ENCODE peak calls at places on chromosomes 2 and 18, in five cellular contexts. K, L, O, C and F are unnamed samples. For H3K4me1, the result is how much of the 10 kb centered on the place peaks cover.

GRCh38 chr2:189104926-189105325 is 74.6 kb downstream of the COL5A2 start:
- DNase-seq in L (no peak), C (no peak), O (no peak), K (no peak), F (peak)

GRCh38 chr18:58502628-58503027 is 126.3 kb downstream of the ALPK2 start:
- DNase-seq in K (no peak), C (no peak), L (no peak), O (no peak), F (no peak)

GRCh38 chr2:120771111-120771555 is 35.5 kb downstream of the GLI2 start:
- DNase-seq in O (no peak), K (no peak), C (no peak), L (peak), F (no peak)

GRCh38 chr2:45759310-45759851 is 107.9 kb downstream of the PRKCE start:
- DNase-seq in O (no peak), L (peak), K (peak), C (no peak), F (peak)

GRCh38 chr2:220513573-220514288 is 886.3 kb downstream of the SLC4A3 start:
- DNase-seq in K (no peak), L (no peak), O (no peak), C (no peak), F (no peak)

GRCh38 chr2:86703704-86704370 is 16.3 kb upstream of the RMND5A start:
- DNase-seq in L (no peak), O (peak), K (no peak), C (peak), F (no peak)

GRCh38 chr2:129902731-129903585 is 76.5 kb upstream of the RAB6C start:
- DNase-seq in L (peak), C (no peak), O (no peak), K (no peak), F (no peak)

GRCh38 chr18:69002233-69002632 is 204.4 kb downstream of the CCDC102B start:
- DNase-seq in C (no peak), K (peak), O (no peak), L (peak), F (no peak)

GRCh38 chr2:40244251-40245010 is 207.5 kb downstream of the SLC8A1 start:
- DNase-seq in C (peak), O (peak), L (peak), K (peak), F (peak)

GRCh38 chr18:57441395-57441794 is 6.2 kb downstream of the ONECUT2 start:
- DNase-seq in L (peak), C (no peak), O (no peak), K (no peak), F (no peak)

GRCh38 chr18:63152791-63153190 is 166.8 kb downstream of the BCL2 start:
- DNase-seq in O (no peak), C (no peak), L (no peak), K (no peak), F (no peak)

GRCh38 chr2:235263205-235264120 is 230.4 kb upstream of the AGAP1 start:
- DNase-seq in L (peak), C (peak), O (peak), K (peak), F (peak)

GRCh38 chr18:58787750-58788149 is 76.9 kb upstream of the ZNF532 start:
- DNase-seq in L (no peak), C (no peak), K (no peak), O (no peak), F (peak)

GRCh38 chr2:1898461-1899395 is 154.4 kb upstream of the PXDN start:
- DNase-seq in C (no peak), L (peak), K (no peak), O (no peak), F (no peak)

GRCh38 chr2:74206180-74206688 is 7.8 kb downstream of the MTHFD2 start:
- DNase-seq in C (peak), O (no peak), K (no peak), L (peak), F (no peak)

DNA sequence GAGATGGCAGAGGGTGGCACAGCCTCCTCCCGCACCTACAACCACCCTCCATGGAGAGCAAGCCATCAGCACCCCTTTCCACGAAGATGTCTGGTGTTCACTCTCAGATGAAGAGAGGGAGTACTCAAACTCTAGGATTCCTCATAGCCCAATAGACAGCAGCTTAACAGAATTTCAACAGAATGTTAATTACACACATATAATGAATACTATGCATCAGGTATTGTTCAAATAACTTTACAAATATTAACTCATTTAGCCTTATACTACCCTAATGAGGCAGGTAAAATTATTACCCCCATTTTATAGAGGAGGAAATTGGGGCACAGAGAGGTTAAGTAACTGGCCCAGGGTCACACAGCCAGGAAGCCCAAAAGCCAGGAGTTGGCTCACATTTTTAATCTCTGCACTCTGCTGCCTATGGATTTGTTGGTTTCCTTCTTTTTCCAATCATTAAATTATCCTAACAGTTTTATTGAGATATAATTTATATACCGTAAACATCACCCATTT is 39.0 kb downstream of the HS1BP3 start:
- DNase-seq in C (no peak), K (no peak), L (no peak), O (no peak), F (no peak)
- H3K4me1 ChIP-seq in C (under half), K (under half), L (under half), O (under half), F (under half)

GRCh38 chr2:11742702-11743530 is 3.5 kb upstream of the LPIN1 start:
- DNase-seq in C (no peak), L (no peak), K (no peak), O (no peak), F (no peak)

GRCh38 chr2:11742317-11742701 is 4.1 kb upstream of the LPIN1 start:
- DNase-seq in C (no peak), K (no peak), O (no peak), L (no peak), F (no peak)

GRCh38 chr2:11743531-11743815 is 3.0 kb upstream of the LPIN1 start:
- DNase-seq in K (no peak), L (no peak), O (no peak), C (no peak), F (no peak)

GRCh38 chr2:11743846-11744553 is 2.4 kb upstream of the LPIN1 start:
- DNase-seq in C (peak), K (peak), L (peak), O (peak), F (peak)

DNA sequence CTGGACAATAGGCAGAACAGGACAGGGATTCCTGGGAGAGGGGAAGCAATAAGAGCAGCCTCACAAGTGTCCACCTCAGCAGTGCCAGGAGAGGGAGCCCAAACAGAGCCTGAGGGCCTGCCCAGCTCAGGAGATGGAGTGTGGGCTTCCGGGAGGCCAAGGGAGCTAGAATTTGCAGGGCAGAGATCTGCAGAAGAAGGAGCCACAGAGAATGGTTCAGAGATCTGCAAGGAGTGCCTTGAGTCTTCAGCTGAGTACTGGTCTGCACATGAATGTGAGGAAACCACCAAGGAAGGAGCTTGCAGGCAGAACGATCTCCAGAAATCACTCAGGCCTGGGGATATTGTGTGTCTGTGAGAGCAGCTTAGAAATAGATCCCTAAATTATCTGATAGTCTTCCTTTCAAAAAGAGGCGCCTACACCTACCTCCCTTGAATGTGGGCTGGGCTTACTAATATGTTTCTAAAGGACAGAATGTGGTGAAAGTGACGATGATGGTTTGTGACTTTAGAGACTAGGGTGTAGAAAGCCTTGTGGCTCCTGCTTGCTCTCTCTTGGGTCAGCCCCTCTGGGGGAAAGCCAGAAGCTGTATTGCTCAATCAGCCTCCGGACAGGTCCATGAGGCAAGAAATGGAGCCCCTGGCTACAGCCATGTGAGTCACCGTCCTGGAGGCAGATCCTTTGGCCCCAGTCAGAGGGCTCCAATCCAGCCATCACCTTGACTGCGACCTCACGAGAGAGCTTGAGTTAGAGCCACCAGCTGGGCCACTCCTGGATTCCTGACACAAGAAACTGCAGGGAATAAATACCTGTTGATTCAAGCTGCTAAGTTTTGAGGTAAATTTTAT is 7.6 kb upstream of the LPIN1 start:
- DNase-seq in L (peak), K (peak), C (peak), O (no peak), F (peak)
- TF ChIP-seq CTCF in L (peak), K (peak), C (peak), O (peak), F (peak)

GRCh38 chr2:196640031-196640548 is 575 bp downstream of the CCDC150 start:
- DNase-seq in K (no peak), C (no peak), O (no peak), L (no peak), F (peak)

GRCh38 chr2:196639180-196640030 is at the start of gene CCDC150:
- DNase-seq in K (peak), L (peak), C (peak), O (peak), F (peak)

GRCh38 chr2:196635156-196635555 is 4.4 kb upstream of the CCDC150 start:
- DNase-seq in O (no peak), L (no peak), C (no peak), K (no peak), F (no peak)

DNA sequence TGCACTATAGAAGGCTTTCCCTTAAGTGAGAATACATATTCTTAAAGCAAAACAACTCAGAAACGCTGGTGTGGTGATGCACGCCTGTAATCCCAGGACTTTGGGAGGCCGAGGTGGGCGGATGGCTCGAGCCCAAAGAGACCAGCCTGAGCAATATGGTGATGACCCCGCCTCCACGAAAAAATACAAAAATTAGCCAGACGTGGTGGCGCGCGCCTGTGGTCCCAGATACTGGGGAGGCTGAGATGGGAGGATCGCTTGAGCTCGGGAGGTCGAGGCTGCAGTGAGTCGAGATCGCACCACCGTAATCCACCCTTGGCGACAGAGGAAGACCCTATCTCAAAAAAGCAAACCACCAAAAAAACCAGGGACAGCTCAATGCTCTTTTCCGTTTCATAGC is 750 bp upstream of the CCDC150 start:
- DNase-seq in O (no peak), L (no peak), C (peak), K (no peak), F (no peak)
- H3K4me3 ChIP-seq in O (no peak), L (peak), C (peak), K (peak), F (no peak)

GRCh38 chr2:105391763-105392662 is 6.8 kb downstream of the FHL2 start:
- DNase-seq in C (no peak), K (no peak), O (no peak), L (no peak), F (no peak)
- H3K4me1 ChIP-seq in C (under half), K (under half), O (under half), L (under half), F (under half)

GRCh38 chr18:37019157-37019571 is 190.2 kb downstream of the KIAA1328 start:
- DNase-seq in L (peak), K (peak), O (no peak), C (no peak), F (peak)
- TF ChIP-seq CTCF in L (peak), K (peak), O (no peak), C (peak), F (peak)